ENCODE peak calls at places on chromosome 17, in eight cellular contexts. One of them, this sample, is unnamed.

GRCh38 chr17:62840871-62841270 is 32.8 kb upstream of the MARCHF10 start:
- DNase-seq in stomach: no peak
- DNase-seq in AG10803: no peak
- DNase-seq in fibroblast of the aortic adventitia: no peak
- DNase-seq in kidney epithelial cell: no peak
- DNase-seq in BJ: no peak
- DNase-seq in left ventricle myocardium inferior: no peak
- DNase-seq in AG09309: no peak
- DNase-seq in this sample: no peak

GRCh38 chr17:80443916-80444708 is 29.1 kb downstream of the ENDOV start:
- DNase-seq in stomach: no peak
- DNase-seq in AG10803: no peak
- DNase-seq in fibroblast of the aortic adventitia: no peak
- DNase-seq in kidney epithelial cell: no peak
- DNase-seq in BJ: no peak
- DNase-seq in left ventricle myocardium inferior: no peak
- DNase-seq in AG09309: no peak
- DNase-seq in this sample: no peak

GRCh38 chr17:63382136-63382535 is 64.0 kb downstream of the CYB561 start:
- DNase-seq in stomach: no peak
- DNase-seq in AG10803: no peak
- DNase-seq in fibroblast of the aortic adventitia: no peak
- DNase-seq in kidney epithelial cell: peak
- DNase-seq in BJ: no peak
- DNase-seq in left ventricle myocardium inferior: no peak
- DNase-seq in AG09309: no peak
- DNase-seq in this sample: peak

GRCh38 chr17:45129940-45130639 is 2.2 kb downstream of the PLCD3 start:
- DNase-seq in stomach: peak
- DNase-seq in AG10803: no peak
- DNase-seq in fibroblast of the aortic adventitia: no peak
- DNase-seq in kidney epithelial cell: no peak
- DNase-seq in BJ: no peak
- DNase-seq in left ventricle myocardium inferior: no peak
- DNase-seq in AG09309: no peak
- DNase-seq in this sample: no peak

GRCh38 chr17:37493249-37494027 is 3.7 kb downstream of the DUSP14 start:
- DNase-seq in stomach: no peak
- DNase-seq in AG10803: peak
- DNase-seq in fibroblast of the aortic adventitia: peak
- DNase-seq in kidney epithelial cell: peak
- DNase-seq in BJ: peak
- DNase-seq in left ventricle myocardium inferior: no peak
- DNase-seq in AG09309: peak
- DNase-seq in this sample: peak

GRCh38 chr17:39236383-39236927 is 10.7 kb upstream of the STAC2 start:
- DNase-seq in stomach: no peak
- DNase-seq in AG10803: no peak
- DNase-seq in fibroblast of the aortic adventitia: no peak
- DNase-seq in kidney epithelial cell: no peak
- DNase-seq in BJ: no peak
- DNase-seq in left ventricle myocardium inferior: no peak
- DNase-seq in AG09309: no peak
- DNase-seq in this sample: no peak

GRCh38 chr17:79444226-79444625 is 166.6 kb downstream of the RBFOX3 start:
- DNase-seq in stomach: no peak
- DNase-seq in AG10803: no peak
- DNase-seq in fibroblast of the aortic adventitia: no peak
- DNase-seq in kidney epithelial cell: no peak
- DNase-seq in BJ: no peak
- DNase-seq in left ventricle myocardium inferior: no peak
- DNase-seq in AG09309: no peak
- DNase-seq in this sample: no peak

GRCh38 chr17:7176870-7177209 is 2.3 kb downstream of the ASGR1 start:
- DNase-seq in stomach: no peak
- DNase-seq in AG10803: no peak
- DNase-seq in fibroblast of the aortic adventitia: no peak
- DNase-seq in kidney epithelial cell: no peak
- DNase-seq in BJ: no peak
- DNase-seq in left ventricle myocardium inferior: no peak
- DNase-seq in AG09309: no peak
- DNase-seq in this sample: no peak

GRCh38 chr17:75090871-75091854 is 3.4 kb downstream of the SLC16A5 start:
- DNase-seq in stomach: peak
- DNase-seq in AG10803: no peak
- DNase-seq in fibroblast of the aortic adventitia: no peak
- DNase-seq in kidney epithelial cell: no peak
- DNase-seq in BJ: no peak
- DNase-seq in left ventricle myocardium inferior: no peak
- DNase-seq in AG09309: no peak
- DNase-seq in this sample: no peak

GRCh38 chr17:61076649-61077048 is 323.0 kb upstream of the TBX2 start:
- DNase-seq in stomach: no peak
- DNase-seq in AG10803: no peak
- DNase-seq in fibroblast of the aortic adventitia: peak
- DNase-seq in kidney epithelial cell: no peak
- DNase-seq in BJ: no peak
- DNase-seq in left ventricle myocardium inferior: no peak
- DNase-seq in AG09309: no peak
- DNase-seq in this sample: peak

GRCh38 chr17:79038545-79039135 is 14.7 kb downstream of the C1QTNF1 start:
- DNase-seq in stomach: no peak
- DNase-seq in AG10803: peak
- DNase-seq in fibroblast of the aortic adventitia: peak
- DNase-seq in kidney epithelial cell: no peak
- DNase-seq in BJ: peak
- DNase-seq in left ventricle myocardium inferior: no peak
- DNase-seq in AG09309: peak
- DNase-seq in this sample: peak

GRCh38 chr17:41421116-41421515 is 3.3 kb downstream of the KRT37 start:
- DNase-seq in stomach: no peak
- DNase-seq in AG10803: peak
- DNase-seq in fibroblast of the aortic adventitia: no peak
- DNase-seq in kidney epithelial cell: peak
- DNase-seq in BJ: peak
- DNase-seq in left ventricle myocardium inferior: no peak
- DNase-seq in AG09309: no peak
- DNase-seq in this sample: peak

GRCh38 chr17:19508327-19508867 is 25.3 kb upstream of the SLC47A1 start:
- DNase-seq in stomach: no peak
- DNase-seq in AG10803: no peak
- DNase-seq in fibroblast of the aortic adventitia: no peak
- DNase-seq in kidney epithelial cell: no peak
- DNase-seq in BJ: no peak
- DNase-seq in left ventricle myocardium inferior: peak
- DNase-seq in AG09309: no peak
- DNase-seq in this sample: no peak

GRCh38 chr17:80664217-80664780 is 119.7 kb downstream of the RPTOR start:
- DNase-seq in stomach: no peak
- DNase-seq in AG10803: no peak
- DNase-seq in fibroblast of the aortic adventitia: peak
- DNase-seq in kidney epithelial cell: no peak
- DNase-seq in BJ: no peak
- DNase-seq in left ventricle myocardium inferior: no peak
- DNase-seq in AG09309: no peak
- DNase-seq in this sample: no peak

GRCh38 chr17:63700528-63701441 is 860 bp upstream of the LIMD2 start:
- DNase-seq in stomach: peak
- DNase-seq in AG10803: peak
- DNase-seq in fibroblast of the aortic adventitia: no peak
- DNase-seq in kidney epithelial cell: no peak
- DNase-seq in BJ: no peak
- DNase-seq in left ventricle myocardium inferior: peak
- DNase-seq in AG09309: no peak
- DNase-seq in this sample: peak

GRCh38 chr17:40097931-40098845 is 2.2 kb downstream of the NR1D1 start:
- DNase-seq in stomach: peak
- DNase-seq in AG10803: peak
- DNase-seq in fibroblast of the aortic adventitia: peak
- DNase-seq in kidney epithelial cell: no peak
- DNase-seq in BJ: no peak
- DNase-seq in left ventricle myocardium inferior: peak
- DNase-seq in AG09309: no peak
- DNase-seq in this sample: peak

GRCh38 chr17:55093358-55093757 is 124.8 kb downstream of the STXBP4 start:
- DNase-seq in stomach: no peak
- DNase-seq in AG10803: no peak
- DNase-seq in fibroblast of the aortic adventitia: no peak
- DNase-seq in kidney epithelial cell: no peak
- DNase-seq in BJ: no peak
- DNase-seq in left ventricle myocardium inferior: no peak
- DNase-seq in AG09309: no peak
- DNase-seq in this sample: peak

GRCh38 chr17:978110-979093 is 1.2 kb downstream of the NXN start:
- DNase-seq in stomach: peak
- DNase-seq in AG10803: peak
- DNase-seq in fibroblast of the aortic adventitia: no peak
- DNase-seq in kidney epithelial cell: no peak
- DNase-seq in BJ: no peak
- DNase-seq in left ventricle myocardium inferior: peak
- DNase-seq in AG09309: no peak
- DNase-seq in this sample: peak

GRCh38 chr17:975321-975982 is 4.1 kb downstream of the NXN start:
- DNase-seq in stomach: no peak
- DNase-seq in AG10803: peak
- DNase-seq in fibroblast of the aortic adventitia: peak
- DNase-seq in kidney epithelial cell: no peak
- DNase-seq in BJ: no peak
- DNase-seq in left ventricle myocardium inferior: no peak
- DNase-seq in AG09309: no peak
- DNase-seq in this sample: peak

GRCh38 chr17:979211-979538 is 401 bp downstream of the NXN start:
- DNase-seq in stomach: no peak
- DNase-seq in AG10803: no peak
- DNase-seq in fibroblast of the aortic adventitia: no peak
- DNase-seq in kidney epithelial cell: no peak
- DNase-seq in BJ: no peak
- DNase-seq in left ventricle myocardium inferior: no peak
- DNase-seq in AG09309: no peak
- DNase-seq in this sample: no peak

GRCh38 chr17:976316-976715 is 3.3 kb downstream of the NXN start:
- DNase-seq in stomach: no peak
- DNase-seq in AG10803: no peak
- DNase-seq in fibroblast of the aortic adventitia: no peak
- DNase-seq in kidney epithelial cell: no peak
- DNase-seq in BJ: no peak
- DNase-seq in left ventricle myocardium inferior: no peak
- DNase-seq in AG09309: no peak
- DNase-seq in this sample: no peak

DNA sequence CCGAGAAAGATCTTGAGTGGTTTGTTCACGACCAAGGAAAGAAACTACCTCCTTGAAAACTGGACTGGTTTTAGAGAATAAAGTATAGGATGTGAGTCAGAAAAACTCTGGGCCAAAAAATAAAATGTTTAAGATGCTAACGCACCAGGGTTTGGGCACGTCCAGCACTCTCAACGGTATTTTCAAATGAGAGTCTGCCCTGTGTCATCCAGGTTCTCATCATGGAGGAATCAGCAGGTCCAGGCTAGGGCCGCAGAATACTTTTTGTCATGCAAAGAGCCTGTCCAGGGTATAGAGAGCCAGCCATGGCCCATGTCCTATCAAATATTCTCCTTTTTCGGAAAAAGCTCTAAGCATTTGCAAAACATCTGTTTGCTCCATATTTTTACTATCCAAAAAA is 2.4 kb downstream of the NXN start:
- DNase-seq in stomach: no peak
- DNase-seq in AG10803: no peak
- DNase-seq in fibroblast of the aortic adventitia: no peak
- DNase-seq in kidney epithelial cell: no peak
- DNase-seq in BJ: no peak
- DNase-seq in left ventricle myocardium inferior: no peak
- DNase-seq in AG09309: no peak
- DNase-seq in this sample: peak
- H3K4me3 ChIP-seq in stomach: peak
- H3K4me3 ChIP-seq in AG10803: peak
- H3K4me3 ChIP-seq in fibroblast of the aortic adventitia: no peak
- H3K4me3 ChIP-seq in kidney epithelial cell: no peak
- H3K4me3 ChIP-seq in BJ: peak
- H3K4me3 ChIP-seq in left ventricle myocardium inferior: no peak
- H3K4me3 ChIP-seq in AG09309: peak
- H3K4me3 ChIP-seq in this sample: peak

GRCh38 chr17:73325527-73325842 is 13.7 kb upstream of the CDC42EP4 start:
- DNase-seq in stomach: no peak
- DNase-seq in AG10803: peak
- DNase-seq in fibroblast of the aortic adventitia: peak
- DNase-seq in kidney epithelial cell: no peak
- DNase-seq in BJ: no peak
- DNase-seq in left ventricle myocardium inferior: no peak
- DNase-seq in AG09309: peak
- DNase-seq in this sample: peak
- TF ChIP-seq CTCF in stomach: no peak
- TF ChIP-seq CTCF in AG10803: peak
- TF ChIP-seq CTCF in fibroblast of the aortic adventitia: peak
- TF ChIP-seq CTCF in kidney epithelial cell: no peak
- TF ChIP-seq CTCF in BJ: peak
- TF ChIP-seq CTCF in left ventricle myocardium inferior: peak
- TF ChIP-seq CTCF in AG09309: peak
- TF ChIP-seq CTCF in this sample: peak

DNA sequence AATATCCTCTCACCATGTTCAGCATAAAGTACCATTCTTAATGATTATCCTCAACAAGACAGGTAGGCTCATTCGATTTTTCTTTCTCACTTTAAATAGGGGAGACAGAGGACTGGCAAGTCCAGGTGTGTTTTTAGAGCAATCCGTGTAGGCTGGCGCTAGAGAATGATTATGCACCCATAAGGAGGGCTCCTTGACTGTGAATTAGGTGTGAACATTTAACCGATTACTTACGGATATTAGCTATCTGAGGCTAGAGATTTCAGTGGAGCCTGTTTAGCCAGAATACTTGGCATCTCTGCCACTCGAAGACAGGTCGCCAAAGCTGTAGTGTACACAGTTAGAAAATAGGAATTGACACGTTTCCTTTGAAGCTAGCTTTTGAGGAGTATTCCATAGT is 1.9 kb downstream of the SEC14L1 start:
- DNase-seq in stomach: no peak
- DNase-seq in AG10803: no peak
- DNase-seq in fibroblast of the aortic adventitia: no peak
- DNase-seq in kidney epithelial cell: no peak
- DNase-seq in BJ: no peak
- DNase-seq in left ventricle myocardium inferior: no peak
- DNase-seq in AG09309: no peak
- DNase-seq in this sample: no peak
- H3K4me3 ChIP-seq in stomach: peak
- H3K4me3 ChIP-seq in AG10803: no peak
- H3K4me3 ChIP-seq in fibroblast of the aortic adventitia: no peak
- H3K4me3 ChIP-seq in kidney epithelial cell: no peak
- H3K4me3 ChIP-seq in BJ: no peak
- H3K4me3 ChIP-seq in left ventricle myocardium inferior: peak
- H3K4me3 ChIP-seq in AG09309: no peak
- H3K4me3 ChIP-seq in this sample: no peak

DNA sequence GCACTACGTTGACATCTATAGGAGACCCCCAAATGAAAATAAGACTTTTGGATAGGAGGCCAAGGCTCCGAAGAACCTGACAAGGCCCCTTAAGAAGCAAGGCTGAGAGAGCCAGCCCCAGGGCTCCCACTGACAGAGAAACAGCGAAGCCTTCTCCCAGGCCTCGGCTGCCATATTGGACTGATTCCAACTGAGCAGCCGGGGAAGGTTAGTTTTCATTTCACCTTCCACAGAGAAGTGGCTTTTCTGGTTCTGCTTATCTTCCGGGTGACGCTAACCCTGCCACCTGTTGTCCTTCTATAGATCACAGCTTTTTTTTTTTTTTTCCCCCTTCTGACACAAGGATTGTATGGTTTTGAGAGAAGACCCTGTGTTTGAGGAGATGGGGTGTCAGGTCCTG is 356.7 kb downstream of the SOX9 start:
- DNase-seq in stomach: peak
- DNase-seq in AG10803: no peak
- DNase-seq in fibroblast of the aortic adventitia: no peak
- DNase-seq in kidney epithelial cell: no peak
- DNase-seq in BJ: no peak
- DNase-seq in left ventricle myocardium inferior: no peak
- DNase-seq in AG09309: no peak
- DNase-seq in this sample: no peak
- TF ChIP-seq CTCF in stomach: no peak
- TF ChIP-seq CTCF in AG10803: no peak
- TF ChIP-seq CTCF in fibroblast of the aortic adventitia: no peak
- TF ChIP-seq CTCF in kidney epithelial cell: no peak
- TF ChIP-seq CTCF in BJ: no peak
- TF ChIP-seq CTCF in left ventricle myocardium inferior: no peak
- TF ChIP-seq CTCF in AG09309: no peak
- TF ChIP-seq CTCF in this sample: no peak

This sample was measured in fibroblast of mammary gland.